ENCODE peak calls at places on chromosomes 13 and 19, in eight cellular contexts. One of them, this sample, is unnamed.

GRCh38 chr19:40626918-40627317 is 25.7 kb downstream of the LTBP4 start:
- DNase-seq in NCI-H1092 treated with DMSO at 0.1 percent for 48 hours: no peak
- DNase-seq in natural killer cell treated with Interleukin-12 subunit alpha and Interleukin-12 subunit beta and Interleukin-15 and Interleukin-18, amount 100 ng/mL, for 72 hours: no peak
- DNase-seq in EH: no peak
- DNase-seq in glomerular endothelial cell: no peak
- DNase-seq in EL: no peak
- DNase-seq in activated CD4-positive, alpha-beta T cell treated with anti-CD3 and anti-CD28 coated beads for 1 hour: no peak
- DNase-seq in endothelial cell: no peak
- DNase-seq in this sample: no peak

GRCh38 chr13:46176756-46177155 is 5.2 kb downstream of the LCP1 start:
- DNase-seq in EL: no peak
- DNase-seq in EH: no peak
- DNase-seq in glomerular endothelial cell: no peak
- DNase-seq in endothelial cell: no peak
- DNase-seq in activated CD4-positive, alpha-beta T cell treated with anti-CD3 and anti-CD28 coated beads for 1 hour: no peak
- DNase-seq in NCI-H1092 treated with DMSO at 0.1 percent for 48 hours: no peak
- DNase-seq in natural killer cell treated with Interleukin-12 subunit alpha and Interleukin-12 subunit beta and Interleukin-15 and Interleukin-18, amount 100 ng/mL, for 72 hours: peak
- DNase-seq in this sample: no peak

GRCh38 chr19:30086220-30086619 is 144.2 kb downstream of the URI1 start:
- DNase-seq in natural killer cell treated with Interleukin-12 subunit alpha and Interleukin-12 subunit beta and Interleukin-15 and Interleukin-18, amount 100 ng/mL, for 72 hours: no peak
- DNase-seq in activated CD4-positive, alpha-beta T cell treated with anti-CD3 and anti-CD28 coated beads for 1 hour: no peak
- DNase-seq in EL: no peak
- DNase-seq in endothelial cell: no peak
- DNase-seq in NCI-H1092 treated with DMSO at 0.1 percent for 48 hours: no peak
- DNase-seq in glomerular endothelial cell: no peak
- DNase-seq in EH: no peak
- DNase-seq in this sample: no peak

GRCh38 chr13:85277753-85278152 is 521.5 kb downstream of the SLITRK6 start:
- DNase-seq in EH: peak
- DNase-seq in EL: peak
- DNase-seq in glomerular endothelial cell: peak
- DNase-seq in natural killer cell treated with Interleukin-12 subunit alpha and Interleukin-12 subunit beta and Interleukin-15 and Interleukin-18, amount 100 ng/mL, for 72 hours: no peak
- DNase-seq in NCI-H1092 treated with DMSO at 0.1 percent for 48 hours: no peak
- DNase-seq in activated CD4-positive, alpha-beta T cell treated with anti-CD3 and anti-CD28 coated beads for 1 hour: no peak
- DNase-seq in endothelial cell: no peak
- DNase-seq in this sample: peak

GRCh38 chr19:19956431-19957075 is 55.8 kb downstream of the ZNF93 start:
- DNase-seq in endothelial cell: no peak
- DNase-seq in activated CD4-positive, alpha-beta T cell treated with anti-CD3 and anti-CD28 coated beads for 1 hour: no peak
- DNase-seq in EL: no peak
- DNase-seq in NCI-H1092 treated with DMSO at 0.1 percent for 48 hours: no peak
- DNase-seq in EH: peak
- DNase-seq in glomerular endothelial cell: no peak
- DNase-seq in natural killer cell treated with Interleukin-12 subunit alpha and Interleukin-12 subunit beta and Interleukin-15 and Interleukin-18, amount 100 ng/mL, for 72 hours: no peak
- DNase-seq in this sample: peak

GRCh38 chr19:35936738-35937268 is 629 bp downstream of the LRFN3 start:
- DNase-seq in NCI-H1092 treated with DMSO at 0.1 percent for 48 hours: no peak
- DNase-seq in natural killer cell treated with Interleukin-12 subunit alpha and Interleukin-12 subunit beta and Interleukin-15 and Interleukin-18, amount 100 ng/mL, for 72 hours: no peak
- DNase-seq in glomerular endothelial cell: no peak
- DNase-seq in activated CD4-positive, alpha-beta T cell treated with anti-CD3 and anti-CD28 coated beads for 1 hour: no peak
- DNase-seq in endothelial cell: no peak
- DNase-seq in EH: no peak
- DNase-seq in EL: no peak
- DNase-seq in this sample: no peak

GRCh38 chr13:43389573-43389972 is 366.2 kb downstream of the DNAJC15 start:
- DNase-seq in EH: peak
- DNase-seq in glomerular endothelial cell: no peak
- DNase-seq in EL: no peak
- DNase-seq in natural killer cell treated with Interleukin-12 subunit alpha and Interleukin-12 subunit beta and Interleukin-15 and Interleukin-18, amount 100 ng/mL, for 72 hours: no peak
- DNase-seq in NCI-H1092 treated with DMSO at 0.1 percent for 48 hours: no peak
- DNase-seq in endothelial cell: no peak
- DNase-seq in activated CD4-positive, alpha-beta T cell treated with anti-CD3 and anti-CD28 coated beads for 1 hour: no peak
- DNase-seq in this sample: peak

GRCh38 chr19:4800591-4801081 is 9.1 kb downstream of the FEM1A start:
- DNase-seq in EH: no peak
- DNase-seq in NCI-H1092 treated with DMSO at 0.1 percent for 48 hours: no peak
- DNase-seq in activated CD4-positive, alpha-beta T cell treated with anti-CD3 and anti-CD28 coated beads for 1 hour: no peak
- DNase-seq in EL: no peak
- DNase-seq in endothelial cell: no peak
- DNase-seq in glomerular endothelial cell: no peak
- DNase-seq in natural killer cell treated with Interleukin-12 subunit alpha and Interleukin-12 subunit beta and Interleukin-15 and Interleukin-18, amount 100 ng/mL, for 72 hours: no peak
- DNase-seq in this sample: no peak

GRCh38 chr19:17473041-17473440 is 2.7 kb downstream of the SLC27A1 start:
- DNase-seq in EL: peak
- DNase-seq in natural killer cell treated with Interleukin-12 subunit alpha and Interleukin-12 subunit beta and Interleukin-15 and Interleukin-18, amount 100 ng/mL, for 72 hours: no peak
- DNase-seq in endothelial cell: no peak
- DNase-seq in EH: peak
- DNase-seq in activated CD4-positive, alpha-beta T cell treated with anti-CD3 and anti-CD28 coated beads for 1 hour: no peak
- DNase-seq in NCI-H1092 treated with DMSO at 0.1 percent for 48 hours: no peak
- DNase-seq in glomerular endothelial cell: peak
- DNase-seq in this sample: peak

This sample was measured in iris pigment epithelial cell.